ENCODE peak calls at places on chromosomes 1 and 21, in four cellular contexts. O is heart left ventricle, P is kidney epithelial cell, L is brain microvascular endothelial cell. W is an unnamed sample.

GRCh38 chr1:13763991-13764390 is 64.0 kb downstream of the PRDM2 start:
- DNase-seq in O (no peak), P (no peak), L (no peak), W (no peak)

GRCh38 chr1:7579016-7579415 is 192.1 kb upstream of the VAMP3 start:
- DNase-seq in O (peak), P (no peak), L (no peak), W (no peak)

GRCh38 chr1:162882248-162882666 is 21.3 kb upstream of the CCDC190 start:
- DNase-seq in O (no peak), P (no peak), L (no peak), W (no peak)

GRCh38 chr1:204672069-204672468 is 13.5 kb downstream of the LRRN2 start:
- DNase-seq in O (no peak), P (no peak), L (no peak), W (no peak)

GRCh38 chr1:29488086-29488793 is 251.9 kb downstream of the PTPRU start:
- DNase-seq in O (no peak), P (no peak), L (no peak), W (no peak)

GRCh38 chr1:41558761-41559171 is 74.3 kb upstream of the EDN2 start:
- DNase-seq in O (peak), P (no peak), L (no peak), W (no peak)

GRCh38 chr1:15141933-15142647 is 11.5 kb upstream of the TMEM51 start:
- DNase-seq in O (peak), P (no peak), L (no peak), W (peak)

GRCh38 chr1:76687324-76688018 is 179.8 kb upstream of the ST6GALNAC5 start:
- DNase-seq in O (no peak), P (no peak), L (no peak), W (no peak)

GRCh38 chr1:46183119-46183842 is 7.0 kb upstream of the P3R3URF start:
- DNase-seq in O (peak), P (peak), L (peak), W (peak)

GRCh38 chr1:6103854-6104530 is 58.3 kb downstream of the KCNAB2 start:
- DNase-seq in O (peak), P (no peak), L (no peak), W (no peak)

GRCh38 chr1:175833502-175833901 is 90.1 kb upstream of the TNR start:
- DNase-seq in O (no peak), P (no peak), L (no peak), W (no peak)

GRCh38 chr1:9279172-9279840 is 13.4 kb upstream of the SPSB1 start:
- DNase-seq in O (no peak), P (no peak), L (no peak), W (no peak)

GRCh38 chr1:78668427-78668826 is 18.8 kb downstream of the IFI44 start:
- DNase-seq in O (no peak), P (no peak), L (no peak), W (no peak)

GRCh38 chr21:38771536-38771935 is 34.2 kb upstream of the ETS2 start:
- DNase-seq in O (no peak), P (no peak), L (no peak), W (no peak)

GRCh38 chr21:38770660-38771059 is 35.1 kb upstream of the ETS2 start:
- DNase-seq in O (no peak), P (no peak), L (no peak), W (no peak)

GRCh38 chr21:38766987-38767722 is 38.6 kb upstream of the ETS2 start:
- DNase-seq in O (no peak), P (no peak), L (no peak), W (no peak)

GRCh38 chr21:38769253-38769780 is 36.4 kb upstream of the ETS2 start:
- DNase-seq in O (no peak), P (no peak), L (peak), W (no peak)

DNA sequence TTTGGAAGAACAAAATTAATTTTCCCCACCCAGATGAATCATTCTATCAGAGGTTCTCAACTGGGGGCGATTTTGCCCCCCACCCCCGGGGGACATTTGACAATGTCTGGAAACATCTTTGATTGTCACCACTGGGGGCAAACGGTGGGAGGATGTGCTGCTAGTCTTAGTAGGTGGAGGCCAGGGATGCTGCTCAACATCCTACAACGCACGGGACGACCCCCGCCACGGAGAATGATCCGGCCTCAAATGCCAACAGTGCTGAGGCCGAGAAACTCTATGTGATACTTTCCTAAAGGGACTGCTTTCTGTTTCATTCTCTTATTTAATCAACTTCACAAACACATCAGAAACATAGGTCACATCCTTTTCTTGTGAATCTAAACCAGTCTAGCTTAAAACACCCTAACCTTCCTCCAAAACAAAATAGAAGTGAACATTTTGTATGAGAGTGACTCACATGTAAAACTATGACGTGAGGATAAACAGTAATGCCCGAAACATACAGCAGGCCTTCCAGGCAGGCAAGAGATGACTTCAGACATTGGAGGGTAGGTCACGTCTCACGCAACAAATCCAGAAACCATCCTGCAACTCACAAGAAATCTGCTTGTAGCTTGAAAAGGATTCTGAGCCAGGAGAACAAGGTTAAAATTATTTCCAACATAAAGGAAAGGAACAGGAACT is 37.2 kb upstream of the ETS2 start:
- DNase-seq in O (no peak), P (peak), L (peak), W (no peak)
- TF ChIP-seq CTCF in O (no peak), P (no peak), L (peak), W (no peak)

GRCh38 chr1:180787628-180788307 is 124.9 kb upstream of the KIAA1614 start:
- DNase-seq in O (no peak), P (no peak), L (no peak), W (no peak)

GRCh38 chr1:180789460-180789859 is 123.2 kb upstream of the KIAA1614 start:
- DNase-seq in O (no peak), P (no peak), L (no peak), W (no peak)

GRCh38 chr1:180793451-180793850 is 119.2 kb upstream of the KIAA1614 start:
- DNase-seq in O (no peak), P (no peak), L (no peak), W (no peak)

GRCh38 chr1:180796897-180797296 is 115.8 kb upstream of the KIAA1614 start:
- DNase-seq in O (no peak), P (no peak), L (no peak), W (no peak)

GRCh38 chr1:180791806-180792205 is 120.9 kb upstream of the KIAA1614 start:
- DNase-seq in O (no peak), P (no peak), L (no peak), W (no peak)
- H3K4me3 ChIP-seq in O (no peak), P (no peak), L (no peak), W (no peak)

GRCh38 chr1:34779962-34780361 is 1.1 kb upstream of the GJB3 start:
- DNase-seq in O (no peak), P (no peak), L (no peak), W (no peak)

GRCh38 chr1:34779526-34779925 is 1.5 kb upstream of the GJB3 start:
- DNase-seq in O (no peak), P (no peak), L (no peak), W (no peak)

GRCh38 chr1:34781071-34781843 is at the start of gene GJB3:
- DNase-seq in O (no peak), P (no peak), L (no peak), W (no peak)

GRCh38 chr1:34780528-34780927 is 486 bp upstream of the GJB3 start:
- DNase-seq in O (no peak), P (no peak), L (no peak), W (no peak)

DNA sequence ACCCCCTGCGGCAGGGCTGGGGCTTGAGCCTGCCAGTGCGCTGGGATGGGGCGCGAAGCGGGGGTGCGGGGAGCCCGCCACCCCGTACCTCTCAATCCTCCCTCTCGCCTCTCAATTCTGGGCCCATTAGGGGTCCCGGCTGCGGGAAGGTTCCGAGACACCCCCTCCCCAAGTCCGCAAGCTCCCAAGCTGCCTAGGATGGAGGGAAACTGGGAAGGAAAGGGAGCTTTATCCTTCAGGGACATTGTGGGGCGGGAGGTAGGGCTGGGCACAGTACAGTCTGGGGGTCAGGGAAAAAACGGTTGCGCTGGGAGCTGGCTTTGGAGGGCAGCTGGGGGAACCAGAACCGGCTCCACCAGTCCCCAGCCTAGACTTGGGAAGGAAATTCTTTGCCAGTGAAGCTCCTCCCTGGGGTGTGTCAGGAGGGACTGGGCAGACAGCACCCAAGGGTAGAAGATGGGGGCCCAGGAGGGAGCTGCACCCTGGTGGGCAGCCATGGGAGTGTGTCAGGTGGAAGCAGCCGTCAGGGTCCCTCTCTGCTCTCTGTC is 904 bp downstream of the GJB3 start:
- DNase-seq in O (no peak), P (no peak), L (no peak), W (no peak)
- TF ChIP-seq CTCF in O (no peak), P (peak), L (no peak), W (no peak)

GRCh38 chr1:34250342-34250741 is 73.6 kb downstream of the C1orf94 start:
- DNase-seq in O (no peak), P (no peak), L (no peak), W (no peak)
- H3K4me3 ChIP-seq in O (no peak), P (no peak), L (no peak), W (no peak)

DNA sequence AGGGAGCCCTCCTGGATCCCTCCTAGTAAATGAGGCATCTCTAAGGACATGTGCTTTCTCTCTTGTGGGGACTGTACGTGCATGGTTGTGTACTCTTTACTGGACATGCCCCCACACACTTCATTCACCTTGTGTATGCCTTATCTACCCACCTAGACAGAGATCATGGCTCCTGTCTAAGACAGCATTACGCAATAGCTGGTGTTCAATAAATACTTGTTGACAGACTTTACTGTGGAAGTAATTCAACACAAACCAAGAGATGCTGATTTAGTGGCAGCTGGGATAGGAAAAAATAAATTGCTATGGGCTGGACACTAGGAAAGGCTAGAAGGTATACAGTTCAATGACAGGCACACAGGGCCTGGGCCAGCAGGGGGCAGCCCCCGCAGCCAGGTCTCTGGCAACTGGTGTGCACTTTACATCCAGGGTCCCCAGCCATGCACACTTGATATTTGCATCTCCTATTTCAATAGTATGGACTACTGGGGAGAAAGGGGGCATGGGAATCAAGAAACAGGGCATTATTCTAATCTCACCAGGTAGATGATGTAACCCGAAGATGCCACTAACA is 24.2 kb downstream of the TRABD2B start:
- DNase-seq in O (no peak), P (no peak), L (no peak), W (no peak)
- TF ChIP-seq CTCF in O (peak), P (peak), L (peak), W (peak)

DNA sequence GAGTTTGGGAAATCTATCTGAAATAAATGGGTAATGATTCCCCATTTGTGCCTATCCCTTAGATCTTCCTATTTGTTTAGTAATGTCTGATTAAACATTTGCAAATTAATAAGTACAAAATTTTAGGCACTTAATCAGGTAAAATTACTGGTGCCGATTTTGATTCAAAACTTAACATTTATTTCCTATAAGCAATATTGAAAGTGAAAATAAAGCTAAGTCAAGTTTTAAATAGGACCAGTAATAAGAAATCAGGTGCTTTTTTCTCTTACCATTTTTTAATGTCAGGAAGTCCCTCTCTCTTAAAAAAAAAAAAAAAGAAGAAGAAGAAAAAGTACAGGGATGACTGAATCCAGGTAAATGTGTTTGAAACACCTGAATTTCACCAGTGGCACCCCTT is 773 bp upstream of the GBP4 start:
- DNase-seq in O (no peak), P (no peak), L (no peak), W (no peak)
- H3K4me3 ChIP-seq in O (peak), P (no peak), L (no peak), W (no peak)

GRCh38 chr1:206798384-206798996 is 26.2 kb upstream of the IL10 start:
- DNase-seq in O (no peak), P (no peak), L (no peak), W (no peak)
- TF ChIP-seq CTCF in O (no peak), P (no peak), L (no peak), W (no peak)

GRCh38 chr21:38811257-38811656 is 5.5 kb downstream of the ETS2 start:
- DNase-seq in O (no peak), P (no peak), L (peak), W (peak)

GRCh38 chr21:38807987-38808386 is 2.3 kb downstream of the ETS2 start:
- DNase-seq in O (no peak), P (no peak), L (no peak), W (no peak)

GRCh38 chr21:38810826-38811164 is 5.1 kb downstream of the ETS2 start:
- DNase-seq in O (no peak), P (no peak), L (no peak), W (no peak)

GRCh38 chr21:38809170-38809878 is 3.6 kb downstream of the ETS2 start:
- DNase-seq in O (no peak), P (no peak), L (no peak), W (no peak)

DNA sequence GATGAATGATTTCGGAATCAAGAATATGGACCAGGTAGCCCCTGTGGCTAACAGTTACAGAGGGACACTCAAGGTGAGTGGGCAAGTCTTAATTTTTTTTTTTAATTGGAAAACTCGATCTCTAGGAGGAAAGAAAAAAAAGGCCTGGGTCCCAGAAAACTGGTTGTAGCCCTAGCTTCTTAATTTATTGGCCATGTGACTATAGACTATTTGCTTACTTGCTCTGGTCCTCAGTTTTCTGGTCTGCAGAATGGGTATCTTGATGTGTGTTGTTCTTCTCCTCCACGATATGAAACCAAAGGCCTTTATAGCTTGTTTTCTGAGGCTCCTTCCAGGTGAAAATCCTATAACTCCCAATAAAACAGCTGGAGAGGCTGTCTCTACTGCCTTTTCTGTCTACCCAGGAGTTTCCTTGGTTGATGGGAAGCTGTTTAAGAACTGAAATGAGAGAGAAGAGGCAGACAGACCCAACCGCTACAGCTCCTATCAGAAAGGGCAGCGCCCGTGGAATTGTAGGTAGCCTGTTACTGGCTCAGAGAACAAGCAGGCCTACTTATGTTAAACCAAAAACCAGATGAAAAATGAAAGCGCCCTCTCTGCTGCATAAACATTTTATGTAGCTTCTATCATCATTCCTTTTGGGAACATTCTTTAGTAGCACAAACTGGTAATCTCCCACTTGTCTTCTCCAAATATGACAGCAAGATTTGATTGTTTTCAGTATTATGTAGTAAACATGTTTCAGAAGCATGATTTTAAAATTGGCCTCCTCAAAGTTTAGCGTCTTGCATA is 4.5 kb downstream of the ETS2 start:
- DNase-seq in O (no peak), P (no peak), L (no peak), W (no peak)
- H3K4me3 ChIP-seq in O (peak), P (no peak), L (no peak), W (no peak)

GRCh38 chr1:158509471-158510161 is 37.6 kb downstream of the OR10R2 start:
- DNase-seq in O (peak), P (no peak), L (no peak), W (no peak)

GRCh38 chr1:158507511-158507910 is 35.5 kb downstream of the OR10R2 start:
- DNase-seq in O (no peak), P (no peak), L (no peak), W (no peak)

DNA sequence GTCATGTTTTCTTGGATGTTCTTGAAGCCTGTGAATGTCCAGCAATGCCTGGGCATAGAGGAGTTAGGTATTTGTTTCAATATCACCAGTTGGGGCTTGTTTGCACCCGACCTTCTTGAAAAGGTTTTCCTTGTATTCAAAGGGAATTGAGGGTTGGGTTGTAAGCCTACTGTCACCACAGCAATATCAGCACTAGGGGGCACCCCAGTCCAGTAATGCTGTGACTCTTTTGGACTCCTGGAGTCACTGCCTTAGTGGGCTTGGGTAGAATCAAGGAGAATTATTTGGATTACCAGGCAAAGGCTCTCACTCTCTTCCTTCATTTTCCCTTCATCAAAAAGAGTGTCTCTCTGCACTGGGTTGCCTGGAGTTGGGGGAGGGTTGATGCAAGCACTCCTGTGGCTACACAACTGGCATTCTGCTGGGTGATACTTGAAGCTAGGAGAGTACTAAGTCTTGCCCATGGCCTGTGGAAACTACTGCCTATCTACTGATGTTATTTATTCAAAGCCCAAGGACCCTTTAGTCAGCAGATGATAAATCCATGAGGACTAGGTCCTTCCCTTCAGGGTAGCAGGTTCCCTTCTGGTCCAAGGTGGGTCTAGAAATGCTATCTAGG is 34.5 kb downstream of the OR10R2 start:
- DNase-seq in O (peak), P (no peak), L (peak), W (no peak)
- TF ChIP-seq CTCF in O (peak), P (peak), L (no peak), W (peak)